ENCODE peak calls at places on chromosomes 2 and 18, in five cellular contexts. G is activated CD4-positive, alpha-beta T cell treated with anti-CD3 and anti-CD28 coated beads for 48 hours; A is mesenteric fat pad; X is activated CD8-positive, alpha-beta memory T cell treated with anti-CD3 and anti-CD28 coated beads for 1 hour; T is naive thymus-derived CD8-positive, alpha-beta T cell. F is an unnamed sample.
A peak's percentile ranks its signal among the peaks of the same experiment; 100 is the strongest.

GRCh38 chr2:7595181-7595580 is 678.0 kb downstream of the RNF144A start:
- DNase-seq in X (no peak), T (no peak), A (no peak), G (no peak), F (no peak)

GRCh38 chr2:90207454-90208058 is 1516.1 kb downstream of the RPIA start:
- DNase-seq in T (no peak), X (no peak), G (no peak), A (no peak), F (peak; percentile 47)

GRCh38 chr2:224085246-224085645 is 46.2 kb upstream of the SERPINE2 start:
- DNase-seq in A (no peak), G (no peak), T (no peak), X (no peak), F (no peak)

GRCh38 chr2:73075477-73076373 is 4.2 kb upstream of the SFXN5 start:
- DNase-seq in X (no peak), A (no peak), T (no peak), G (no peak), F (no peak)

GRCh38 chr2:182073613-182074012 is 88.0 kb downstream of the PPP1R1C start:
- DNase-seq in A (no peak), T (no peak), X (no peak), G (no peak), F (no peak)

GRCh38 chr18:21439453-21439852 is 161.1 kb downstream of the ESCO1 start:
- DNase-seq in X (no peak), G (no peak), A (no peak), T (no peak), F (no peak)

GRCh38 chr2:226079677-226080076 is 680.2 kb downstream of the NYAP2 start:
- DNase-seq in X (no peak), G (no peak), T (no peak), A (no peak), F (peak; percentile 15)

GRCh38 chr2:106085441-106085911 is 108.6 kb downstream of the UXS1 start:
- DNase-seq in G (peak; percentile 74), A (no peak), X (no peak), T (peak; percentile 39), F (peak; percentile 62)

GRCh38 chr2:25313711-25314513 is 27.8 kb downstream of the DNMT3A start:
- DNase-seq in A (no peak), G (peak; percentile 42), X (no peak), T (no peak), F (no peak)

GRCh38 chr2:237199082-237199481 is 113.4 kb downstream of the COPS8 start:
- DNase-seq in T (no peak), A (no peak), G (no peak), X (no peak), F (no peak)

GRCh38 chr2:19021100-19021476 is 337.3 kb downstream of the OSR1 start:
- DNase-seq in X (no peak), G (no peak), T (no peak), A (no peak), F (no peak)

GRCh38 chr2:3282056-3282998 is 95.3 kb downstream of the EIPR1 start:
- DNase-seq in T (no peak), A (peak; percentile 53), X (no peak), G (no peak), F (no peak)

GRCh38 chr2:160207804-160208661 is 8.0 kb upstream of the ITGB6 start:
- DNase-seq in G (peak; percentile 29), X (no peak), A (no peak), T (no peak), F (no peak)

GRCh38 chr2:95052804-95053535 is 27.5 kb downstream of the MAL start:
- DNase-seq in G (no peak), X (no peak), T (no peak), A (no peak), F (no peak)

GRCh38 chr2:148546270-148546669 is 98.3 kb upstream of the EPC2 start:
- DNase-seq in X (no peak), G (no peak), T (no peak), A (no peak), F (no peak)

GRCh38 chr2:21664083-21664482 is 540.3 kb downstream of the TDRD15 start:
- DNase-seq in G (no peak), T (no peak), A (no peak), X (no peak), F (no peak)

GRCh38 chr2:149042881-149043280 is 4.4 kb downstream of the LYPD6B start:
- DNase-seq in X (no peak), T (no peak), G (no peak), A (no peak), F (no peak)

GRCh38 chr18:54946149-54946581 is 13.1 kb downstream of the CCDC68 start:
- DNase-seq in X (no peak), A (no peak), T (no peak), G (no peak), F (peak; percentile 35)

GRCh38 chr2:101770672-101771071 is 73.2 kb downstream of the MAP4K4 start:
- DNase-seq in X (no peak), A (no peak), G (peak; percentile 19), T (no peak), F (peak; percentile 43)

GRCh38 chr2:218400930-218401833 is 1.5 kb downstream of the CTDSP1 start:
- DNase-seq in X (no peak), A (no peak), G (no peak), T (no peak), F (no peak)

GRCh38 chr18:5466256-5466655 is 77.5 kb downstream of the EPB41L3 start:
- DNase-seq in G (no peak), T (no peak), X (no peak), A (no peak), F (no peak)

GRCh38 chr18:41524674-41525470 is 430.2 kb upstream of the PIK3C3 start:
- DNase-seq in G (no peak), A (no peak), X (no peak), T (no peak), F (no peak)

GRCh38 chr18:64132871-64133270 is 16.0 kb downstream of the LINC00305 start:
- DNase-seq in T (no peak), G (no peak), A (no peak), X (no peak), F (no peak)

GRCh38 chr2:61905372-61906186 is at the start of gene COMMD1:
- DNase-seq in X (peak; percentile 43), T (peak; percentile 77), G (peak; percentile 90), A (peak; percentile 94), F (peak; percentile 88)

GRCh38 chr2:203030991-203031390 is 16.3 kb downstream of the NBEAL1 start:
- DNase-seq in T (no peak), A (no peak), X (no peak), G (no peak), F (no peak)

GRCh38 chr2:126656311-126657145 is 570 bp downstream of the GYPC start:
- DNase-seq in X (no peak), G (peak; percentile 63), A (peak; percentile 86), T (no peak), F (peak; percentile 64)

GRCh38 chr2:189506514-189506976 is 65.3 kb downstream of the WDR75 start:
- DNase-seq in A (no peak), T (no peak), X (no peak), G (peak; percentile 32), F (no peak)

GRCh38 chr2:151315381-151315903 is 26.0 kb upstream of the NMI start:
- DNase-seq in X (no peak), A (no peak), G (no peak), T (no peak), F (no peak)

GRCh38 chr2:193894090-193894489 is 1699.4 kb upstream of the TMEFF2 start:
- DNase-seq in A (no peak), G (no peak), X (no peak), T (no peak), F (no peak)

GRCh38 chr2:231037202-231037730 is at the start of gene C2orf72:
- DNase-seq in X (no peak), T (no peak), A (no peak), G (no peak), F (no peak)

GRCh38 chr18:25621682-25622081 is 269.7 kb upstream of the ZNF521 start:
- DNase-seq in X (no peak), G (no peak), T (no peak), A (no peak), F (no peak)

GRCh38 chr2:206521115-206521514 is 77.8 kb downstream of the ADAM23 start:
- DNase-seq in T (no peak), A (no peak), X (no peak), G (no peak), F (no peak)

GRCh38 chr2:27958711-27959378 is 68.3 kb downstream of the BABAM2 start:
- DNase-seq in T (no peak), A (no peak), X (no peak), G (no peak), F (no peak)

F was measured in MM.1S.